ENCODE peak calls at places on chromosomes 4 and X, in eight cellular contexts. One of them, this sample, is unnamed.

GRCh38 chr4:2468464-2469191 is at the start of gene RNF4:
- DNase-seq in H9: peak; percentile 96
- DNase-seq in NB4: peak; percentile 99
- DNase-seq in GM12878: peak; percentile 88
- DNase-seq in uterus: peak; percentile 96
- DNase-seq in brain microvascular endothelial cell: peak; percentile 94
- DNase-seq in ovary: peak; percentile 96
- DNase-seq in heart left ventricle: peak; percentile 97
- DNase-seq in this sample: peak; percentile 98

GRCh38 chr4:118825799-118826198 is 10.1 kb downstream of the SEC24D start:
- DNase-seq in heart left ventricle: no peak
- DNase-seq in GM12878: no peak
- DNase-seq in H9: no peak
- DNase-seq in brain microvascular endothelial cell: no peak
- DNase-seq in uterus: no peak
- DNase-seq in NB4: no peak
- DNase-seq in ovary: no peak
- DNase-seq in this sample: no peak

GRCh38 chr4:121726642-121727268 is 30.0 kb upstream of the ANXA5 start:
- DNase-seq in uterus: no peak
- DNase-seq in GM12878: peak; percentile 47
- DNase-seq in ovary: no peak
- DNase-seq in heart left ventricle: no peak
- DNase-seq in NB4: peak; percentile 65
- DNase-seq in brain microvascular endothelial cell: peak; percentile 48
- DNase-seq in H9: no peak
- DNase-seq in this sample: no peak

GRCh38 chrX:17154001-17154400 is 207.5 kb downstream of the REPS2 start:
- DNase-seq in uterus: no peak
- DNase-seq in NB4: no peak
- DNase-seq in GM12878: no peak
- DNase-seq in H9: no peak
- DNase-seq in brain microvascular endothelial cell: no peak
- DNase-seq in heart left ventricle: no peak
- DNase-seq in ovary: no peak
- DNase-seq in this sample: no peak

GRCh38 chrX:23103546-23103945 is 103.8 kb downstream of the DDX53 start:
- DNase-seq in NB4: no peak
- DNase-seq in heart left ventricle: no peak
- DNase-seq in brain microvascular endothelial cell: no peak
- DNase-seq in H9: no peak
- DNase-seq in uterus: no peak
- DNase-seq in ovary: no peak
- DNase-seq in GM12878: no peak
- DNase-seq in this sample: no peak

GRCh38 chrX:132909643-132910042 is 48.8 kb downstream of the HS6ST2 start:
- DNase-seq in ovary: no peak
- DNase-seq in uterus: no peak
- DNase-seq in heart left ventricle: no peak
- DNase-seq in NB4: peak; percentile 3
- DNase-seq in H9: no peak
- DNase-seq in GM12878: no peak
- DNase-seq in brain microvascular endothelial cell: peak; percentile 43
- DNase-seq in this sample: no peak

GRCh38 chr4:72977936-72978485 is 91.5 kb downstream of the COX18 start:
- DNase-seq in ovary: no peak
- DNase-seq in GM12878: no peak
- DNase-seq in brain microvascular endothelial cell: no peak
- DNase-seq in H9: no peak
- DNase-seq in heart left ventricle: no peak
- DNase-seq in NB4: no peak
- DNase-seq in uterus: no peak
- DNase-seq in this sample: no peak

GRCh38 chr4:13966241-13967195 is 339.0 kb upstream of the BOD1L1 start:
- DNase-seq in NB4: no peak
- DNase-seq in ovary: no peak
- DNase-seq in uterus: no peak
- DNase-seq in H9: no peak
- DNase-seq in brain microvascular endothelial cell: peak; percentile 87
- DNase-seq in GM12878: no peak
- DNase-seq in heart left ventricle: no peak
- DNase-seq in this sample: no peak

GRCh38 chr4:156560701-156561100 is 410.9 kb downstream of the PDGFC start:
- DNase-seq in GM12878: no peak
- DNase-seq in NB4: peak; percentile 40
- DNase-seq in heart left ventricle: no peak
- DNase-seq in H9: no peak
- DNase-seq in uterus: no peak
- DNase-seq in ovary: no peak
- DNase-seq in brain microvascular endothelial cell: peak; percentile 66
- DNase-seq in this sample: no peak

GRCh38 chr4:126762651-126763247 is 870.0 kb upstream of the INTU start:
- DNase-seq in ovary: no peak
- DNase-seq in NB4: no peak
- DNase-seq in GM12878: no peak
- DNase-seq in H9: no peak
- DNase-seq in uterus: no peak
- DNase-seq in brain microvascular endothelial cell: no peak
- DNase-seq in heart left ventricle: no peak
- DNase-seq in this sample: no peak

GRCh38 chrX:107659768-107660167 is 31.5 kb downstream of the PRPS1 start:
- DNase-seq in NB4: peak; percentile 57
- DNase-seq in ovary: no peak
- DNase-seq in uterus: no peak
- DNase-seq in brain microvascular endothelial cell: peak; percentile 33
- DNase-seq in GM12878: no peak
- DNase-seq in H9: no peak
- DNase-seq in heart left ventricle: no peak
- DNase-seq in this sample: no peak

GRCh38 chrX:17527135-17527701 is 152.2 kb downstream of the NHS start:
- DNase-seq in brain microvascular endothelial cell: no peak
- DNase-seq in heart left ventricle: peak; percentile 69
- DNase-seq in uterus: no peak
- DNase-seq in H9: no peak
- DNase-seq in NB4: peak; percentile 80
- DNase-seq in GM12878: no peak
- DNase-seq in ovary: no peak
- DNase-seq in this sample: no peak

GRCh38 chr4:39446842-39447573 is 11.7 kb downstream of the RPL9 start:
- DNase-seq in H9: peak; percentile 82
- DNase-seq in uterus: peak; percentile 29
- DNase-seq in heart left ventricle: peak; percentile 62
- DNase-seq in GM12878: peak; percentile 48
- DNase-seq in ovary: peak; percentile 36
- DNase-seq in brain microvascular endothelial cell: peak; percentile 57
- DNase-seq in NB4: peak; percentile 25
- DNase-seq in this sample: peak; percentile 90
- TF ChIP-seq CTCF in H9: no peak
- TF ChIP-seq CTCF in uterus: no peak
- TF ChIP-seq CTCF in heart left ventricle: peak; percentile 23
- TF ChIP-seq CTCF in GM12878: peak; percentile 39
- TF ChIP-seq CTCF in ovary: no peak
- TF ChIP-seq CTCF in brain microvascular endothelial cell: peak; percentile 62
- TF ChIP-seq CTCF in NB4: no peak
- TF ChIP-seq CTCF in this sample: peak; percentile 26

GRCh38 chrX:6644411-6644810 is 109.5 kb upstream of the VCX3A start:
- DNase-seq in H9: no peak
- DNase-seq in NB4: peak; percentile 28
- DNase-seq in ovary: no peak
- DNase-seq in GM12878: no peak
- DNase-seq in uterus: no peak
- DNase-seq in heart left ventricle: no peak
- DNase-seq in brain microvascular endothelial cell: no peak
- DNase-seq in this sample: no peak
- TF ChIP-seq CTCF in H9: peak; percentile 65
- TF ChIP-seq CTCF in NB4: peak; percentile 28
- TF ChIP-seq CTCF in ovary: no peak
- TF ChIP-seq CTCF in GM12878: peak; percentile 37
- TF ChIP-seq CTCF in uterus: no peak
- TF ChIP-seq CTCF in heart left ventricle: peak; percentile 40
- TF ChIP-seq CTCF in brain microvascular endothelial cell: peak; percentile 26
- TF ChIP-seq CTCF in this sample: no peak

GRCh38 chrX:134144231-134144630 is 92.8 kb upstream of the CCDC160 start:
- DNase-seq in brain microvascular endothelial cell: no peak
- DNase-seq in uterus: no peak
- DNase-seq in NB4: peak; percentile 25
- DNase-seq in ovary: no peak
- DNase-seq in GM12878: no peak
- DNase-seq in heart left ventricle: no peak
- DNase-seq in H9: no peak
- DNase-seq in this sample: no peak
- TF ChIP-seq CTCF in brain microvascular endothelial cell: peak; percentile 49
- TF ChIP-seq CTCF in uterus: no peak
- TF ChIP-seq CTCF in NB4: peak; percentile 30
- TF ChIP-seq CTCF in ovary: no peak
- TF ChIP-seq CTCF in GM12878: peak; percentile 45
- TF ChIP-seq CTCF in heart left ventricle: no peak
- TF ChIP-seq CTCF in H9: peak; percentile 62
- TF ChIP-seq CTCF in this sample: no peak

DNA sequence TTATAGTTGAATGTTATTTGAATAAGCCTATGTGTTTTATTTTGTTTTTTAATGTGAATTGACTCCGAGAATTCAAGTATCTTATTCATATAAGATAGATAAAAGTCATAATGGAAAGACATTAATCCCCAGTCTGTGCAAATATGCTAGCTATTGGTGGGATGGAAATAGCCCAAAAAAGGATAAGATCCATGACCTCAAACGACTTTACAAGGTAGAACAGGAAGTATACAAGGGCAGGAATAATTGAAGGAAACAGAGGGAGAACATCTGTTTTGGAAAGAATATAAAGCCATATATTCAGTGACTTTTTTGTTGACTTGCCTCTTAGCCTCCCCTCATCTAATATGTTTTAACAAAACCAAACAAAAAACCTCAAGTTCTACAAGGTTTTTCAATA is 9.0 kb downstream of the ABCE1 start:
- DNase-seq in brain microvascular endothelial cell: no peak
- DNase-seq in NB4: no peak
- DNase-seq in uterus: no peak
- DNase-seq in H9: no peak
- DNase-seq in GM12878: no peak
- DNase-seq in ovary: no peak
- DNase-seq in heart left ventricle: no peak
- DNase-seq in this sample: no peak
- TF ChIP-seq CTCF in brain microvascular endothelial cell: no peak
- TF ChIP-seq CTCF in NB4: no peak
- TF ChIP-seq CTCF in uterus: no peak
- TF ChIP-seq CTCF in H9: no peak
- TF ChIP-seq CTCF in GM12878: no peak
- TF ChIP-seq CTCF in ovary: no peak
- TF ChIP-seq CTCF in heart left ventricle: no peak
- TF ChIP-seq CTCF in this sample: no peak

GRCh38 chr4:6321361-6321760 is 51.7 kb downstream of the WFS1 start:
- DNase-seq in ovary: no peak
- DNase-seq in uterus: no peak
- DNase-seq in GM12878: no peak
- DNase-seq in brain microvascular endothelial cell: no peak
- DNase-seq in H9: no peak
- DNase-seq in NB4: no peak
- DNase-seq in heart left ventricle: no peak
- DNase-seq in this sample: no peak

GRCh38 chr4:6322761-6323566 is 53.3 kb downstream of the WFS1 start:
- DNase-seq in NB4: no peak
- DNase-seq in H9: no peak
- DNase-seq in ovary: no peak
- DNase-seq in uterus: no peak
- DNase-seq in heart left ventricle: no peak
- DNase-seq in brain microvascular endothelial cell: no peak
- DNase-seq in GM12878: peak; percentile 23
- DNase-seq in this sample: no peak

GRCh38 chr4:6322067-6322760 is 52.6 kb downstream of the WFS1 start:
- DNase-seq in uterus: no peak
- DNase-seq in heart left ventricle: no peak
- DNase-seq in H9: no peak
- DNase-seq in ovary: no peak
- DNase-seq in NB4: no peak
- DNase-seq in GM12878: no peak
- DNase-seq in brain microvascular endothelial cell: no peak
- DNase-seq in this sample: no peak

GRCh38 chr4:6319530-6320150 is 50.0 kb downstream of the WFS1 start:
- DNase-seq in H9: no peak
- DNase-seq in NB4: no peak
- DNase-seq in GM12878: no peak
- DNase-seq in ovary: no peak
- DNase-seq in brain microvascular endothelial cell: no peak
- DNase-seq in uterus: no peak
- DNase-seq in heart left ventricle: no peak
- DNase-seq in this sample: no peak

DNA sequence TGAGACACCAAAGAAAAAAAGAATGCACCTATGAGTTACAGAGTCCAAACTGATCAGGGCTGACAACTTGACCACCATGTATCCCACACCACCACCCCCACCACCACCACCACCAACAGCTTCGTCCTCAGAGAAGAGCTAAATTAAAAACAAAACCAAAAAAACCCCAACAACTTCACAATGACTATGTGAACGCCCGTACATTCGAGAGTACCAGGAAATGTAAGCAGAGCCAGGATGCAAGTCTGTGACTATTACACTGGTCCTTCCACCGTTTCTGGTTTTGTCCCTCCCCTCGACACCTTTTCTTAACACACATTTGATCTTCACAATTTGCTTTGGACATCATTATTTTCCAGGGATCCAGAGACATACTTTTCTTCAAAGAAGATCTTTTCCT is 51.0 kb downstream of the WFS1 start:
- DNase-seq in uterus: no peak
- DNase-seq in GM12878: no peak
- DNase-seq in brain microvascular endothelial cell: no peak
- DNase-seq in H9: no peak
- DNase-seq in ovary: no peak
- DNase-seq in heart left ventricle: no peak
- DNase-seq in NB4: no peak
- DNase-seq in this sample: no peak
- TF ChIP-seq CTCF in uterus: no peak
- TF ChIP-seq CTCF in GM12878: no peak
- TF ChIP-seq CTCF in brain microvascular endothelial cell: no peak
- TF ChIP-seq CTCF in H9: no peak
- TF ChIP-seq CTCF in ovary: no peak
- TF ChIP-seq CTCF in heart left ventricle: no peak
- TF ChIP-seq CTCF in NB4: no peak
- TF ChIP-seq CTCF in this sample: no peak

GRCh38 chr4:23135792-23136645 is 443.3 kb downstream of the GBA3 start:
- DNase-seq in brain microvascular endothelial cell: peak; percentile 46
- DNase-seq in uterus: no peak
- DNase-seq in H9: no peak
- DNase-seq in ovary: no peak
- DNase-seq in GM12878: no peak
- DNase-seq in heart left ventricle: no peak
- DNase-seq in NB4: peak; percentile 65
- DNase-seq in this sample: no peak

DNA sequence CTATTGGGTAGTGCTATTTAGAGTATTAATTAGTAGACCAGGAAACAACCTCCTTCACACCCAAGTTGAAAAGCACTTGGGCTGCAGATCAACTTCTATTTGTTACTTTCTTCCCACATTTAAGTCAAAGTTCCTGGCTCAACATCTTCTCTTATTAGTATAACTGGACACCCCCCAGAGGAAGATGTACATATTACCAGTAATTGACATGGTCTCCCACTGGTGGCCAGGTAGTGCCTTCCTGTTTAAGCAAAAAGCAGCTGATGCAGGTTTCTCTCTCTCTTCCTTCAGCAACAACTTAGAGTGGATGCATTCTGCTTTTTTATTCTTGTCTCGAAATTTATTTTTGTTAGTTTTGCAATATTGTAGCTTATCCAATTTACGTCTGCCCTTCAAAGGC is 438.1 kb downstream of the GBA3 start:
- DNase-seq in ovary: no peak
- DNase-seq in H9: no peak
- DNase-seq in NB4: no peak
- DNase-seq in brain microvascular endothelial cell: no peak
- DNase-seq in GM12878: no peak
- DNase-seq in uterus: no peak
- DNase-seq in heart left ventricle: no peak
- DNase-seq in this sample: no peak
- TF ChIP-seq CTCF in ovary: no peak
- TF ChIP-seq CTCF in H9: no peak
- TF ChIP-seq CTCF in NB4: no peak
- TF ChIP-seq CTCF in brain microvascular endothelial cell: no peak
- TF ChIP-seq CTCF in GM12878: peak; percentile 5
- TF ChIP-seq CTCF in uterus: no peak
- TF ChIP-seq CTCF in heart left ventricle: no peak
- TF ChIP-seq CTCF in this sample: no peak